ENCODE peak calls at places on chromosomes 12 and 14, in seven cellular contexts. Y is Calu3; H is kidney tubule cell; A is T follicular helper cell; C is activated T-cell treated with anti-CD3 and anti-CD28 coated beads, Interleukin-2, amount 50 U/mL, for 72 hours; T is cardiac muscle cell; K is stimulated activated CD4-positive, alpha-beta T cell treated with anti-CD3 and anti-CD28 coated beads, TNF-alpha, amount 100 ng/mL, for 24 hours. D is an unnamed sample.

GRCh38 chr12:105674871-105675699 is 344.6 kb downstream of the C12orf75 start:
- DNase-seq in T (no peak), A (no peak), H (peak), C (no peak), K (no peak), Y (no peak), D (no peak)

GRCh38 chr14:103169954-103170353 is 46.7 kb downstream of the TNFAIP2 start:
- DNase-seq in C (no peak), K (no peak), Y (no peak), T (no peak), A (no peak), H (peak), D (no peak)

GRCh38 chr12:112842441-112842840 is 50.9 kb downstream of the RPH3A start:
- DNase-seq in A (no peak), T (no peak), K (no peak), H (peak), Y (no peak), C (no peak), D (no peak)

GRCh38 chr12:45518516-45519235 is 210.8 kb upstream of the ARID2 start:
- DNase-seq in Y (peak), C (peak), T (no peak), H (peak), A (peak), K (no peak), D (no peak)

GRCh38 chr12:27840229-27840999 is 60.4 kb upstream of the MANSC4 start:
- DNase-seq in K (no peak), C (no peak), A (no peak), T (peak), H (no peak), Y (no peak), D (no peak)

GRCh38 chr12:9334964-9335363 is 126.8 kb upstream of the PZP start:
- DNase-seq in C (no peak), A (no peak), Y (no peak), K (no peak), H (no peak), T (no peak), D (no peak)

GRCh38 chr14:69107407-69108003 is 45.4 kb downstream of the DCAF5 start:
- DNase-seq in K (peak), A (no peak), T (peak), C (peak), Y (peak), H (peak), D (peak)

GRCh38 chr12:52873832-52874572 is 25.2 kb upstream of the KRT78 start:
- DNase-seq in H (peak), A (peak), K (peak), Y (peak), T (peak), C (peak), D (peak)

GRCh38 chr12:104546575-104546974 is 89.8 kb downstream of the CHST11 start:
- DNase-seq in Y (no peak), C (no peak), A (no peak), K (no peak), H (no peak), T (no peak), D (no peak)

GRCh38 chr14:77324289-77324688 is 3.5 kb downstream of the GSTZ1 start:
- DNase-seq in H (no peak), A (no peak), K (no peak), Y (no peak), C (no peak), T (no peak), D (no peak)

GRCh38 chr14:77110286-77110685 is 12.2 kb downstream of the CIPC start:
- DNase-seq in A (no peak), T (no peak), Y (no peak), C (no peak), K (no peak), H (no peak), D (no peak)